ENCODE peak calls at places on chromosome 3, in eight cellular contexts. One of them, this sample, is unnamed.
A peak's percentile ranks its signal among the peaks of the same experiment; 100 is the strongest.

GRCh38 chr3:195856410-195857084 is 44.8 kb upstream of the MUC4 start:
- DNase-seq in right cardiac atrium: no peak
- DNase-seq in thoracic aorta: no peak
- DNase-seq in testis: no peak
- DNase-seq in ovary: no peak
- DNase-seq in psoas muscle: peak; percentile 51
- DNase-seq in NT2/D1: no peak
- DNase-seq in upper lobe of right lung: no peak
- DNase-seq in this sample: no peak

GRCh38 chr3:18010001-18010400 is 267.6 kb upstream of the TBC1D5 start:
- DNase-seq in right cardiac atrium: no peak
- DNase-seq in thoracic aorta: no peak
- DNase-seq in testis: no peak
- DNase-seq in ovary: no peak
- DNase-seq in psoas muscle: no peak
- DNase-seq in NT2/D1: no peak
- DNase-seq in upper lobe of right lung: no peak
- DNase-seq in this sample: no peak

GRCh38 chr3:189132125-189132744 is 39.5 kb upstream of the TPRG1 start:
- DNase-seq in right cardiac atrium: peak; percentile 61
- DNase-seq in thoracic aorta: peak; percentile 6
- DNase-seq in testis: no peak
- DNase-seq in ovary: peak; percentile 46
- DNase-seq in psoas muscle: no peak
- DNase-seq in NT2/D1: no peak
- DNase-seq in upper lobe of right lung: no peak
- DNase-seq in this sample: peak; percentile 49

GRCh38 chr3:126373682-126374601 is 16.7 kb upstream of the KLF15 start:
- DNase-seq in right cardiac atrium: peak; percentile 56
- DNase-seq in thoracic aorta: no peak
- DNase-seq in testis: peak; percentile 69
- DNase-seq in ovary: peak; percentile 61
- DNase-seq in psoas muscle: peak; percentile 76
- DNase-seq in NT2/D1: no peak
- DNase-seq in upper lobe of right lung: peak; percentile 67
- DNase-seq in this sample: no peak

GRCh38 chr3:61804782-61805181 is 243.4 kb downstream of the PTPRG start:
- DNase-seq in right cardiac atrium: no peak
- DNase-seq in thoracic aorta: no peak
- DNase-seq in testis: no peak
- DNase-seq in ovary: no peak
- DNase-seq in psoas muscle: no peak
- DNase-seq in NT2/D1: no peak
- DNase-seq in upper lobe of right lung: no peak
- DNase-seq in this sample: no peak

GRCh38 chr3:102536479-102536878 is 101.7 kb downstream of the ZPLD1 start:
- DNase-seq in right cardiac atrium: no peak
- DNase-seq in thoracic aorta: no peak
- DNase-seq in testis: no peak
- DNase-seq in ovary: no peak
- DNase-seq in psoas muscle: no peak
- DNase-seq in NT2/D1: peak; percentile 9
- DNase-seq in upper lobe of right lung: no peak
- DNase-seq in this sample: no peak

GRCh38 chr3:43580181-43580580 is 41.6 kb downstream of the ANO10 start:
- DNase-seq in right cardiac atrium: no peak
- DNase-seq in thoracic aorta: no peak
- DNase-seq in testis: no peak
- DNase-seq in ovary: no peak
- DNase-seq in psoas muscle: no peak
- DNase-seq in NT2/D1: no peak
- DNase-seq in upper lobe of right lung: no peak
- DNase-seq in this sample: no peak

GRCh38 chr3:157807286-157807685 is 298.9 kb downstream of the SHOX2 start:
- DNase-seq in right cardiac atrium: no peak
- DNase-seq in thoracic aorta: no peak
- DNase-seq in testis: no peak
- DNase-seq in ovary: no peak
- DNase-seq in psoas muscle: no peak
- DNase-seq in NT2/D1: no peak
- DNase-seq in upper lobe of right lung: no peak
- DNase-seq in this sample: no peak

GRCh38 chr3:160531311-160531710 is 34.1 kb downstream of the KPNA4 start:
- DNase-seq in right cardiac atrium: no peak
- DNase-seq in thoracic aorta: no peak
- DNase-seq in testis: no peak
- DNase-seq in ovary: no peak
- DNase-seq in psoas muscle: no peak
- DNase-seq in NT2/D1: no peak
- DNase-seq in upper lobe of right lung: no peak
- DNase-seq in this sample: no peak

GRCh38 chr3:104687362-104687761 is 679.3 kb upstream of the ALCAM start:
- DNase-seq in right cardiac atrium: no peak
- DNase-seq in thoracic aorta: no peak
- DNase-seq in testis: no peak
- DNase-seq in ovary: no peak
- DNase-seq in psoas muscle: no peak
- DNase-seq in NT2/D1: no peak
- DNase-seq in upper lobe of right lung: no peak
- DNase-seq in this sample: no peak

GRCh38 chr3:43503067-43503728 is 118.6 kb downstream of the ANO10 start:
- DNase-seq in right cardiac atrium: no peak
- DNase-seq in thoracic aorta: no peak
- DNase-seq in testis: no peak
- DNase-seq in ovary: no peak
- DNase-seq in psoas muscle: no peak
- DNase-seq in NT2/D1: no peak
- DNase-seq in upper lobe of right lung: no peak
- DNase-seq in this sample: no peak

GRCh38 chr3:41018841-41019240 is 180.5 kb upstream of the CTNNB1 start:
- DNase-seq in right cardiac atrium: no peak
- DNase-seq in thoracic aorta: no peak
- DNase-seq in testis: no peak
- DNase-seq in ovary: no peak
- DNase-seq in psoas muscle: no peak
- DNase-seq in NT2/D1: no peak
- DNase-seq in upper lobe of right lung: no peak
- DNase-seq in this sample: no peak

GRCh38 chr3:32814371-32814770 is 3.4 kb upstream of the TRIM71 start:
- DNase-seq in right cardiac atrium: no peak
- DNase-seq in thoracic aorta: no peak
- DNase-seq in testis: no peak
- DNase-seq in ovary: no peak
- DNase-seq in psoas muscle: no peak
- DNase-seq in NT2/D1: no peak
- DNase-seq in upper lobe of right lung: no peak
- DNase-seq in this sample: no peak

GRCh38 chr3:126423191-126424038 is 28.7 kb downstream of the CFAP100 start:
- DNase-seq in right cardiac atrium: no peak
- DNase-seq in thoracic aorta: no peak
- DNase-seq in testis: no peak
- DNase-seq in ovary: no peak
- DNase-seq in psoas muscle: no peak
- DNase-seq in NT2/D1: no peak
- DNase-seq in upper lobe of right lung: no peak
- DNase-seq in this sample: no peak

GRCh38 chr3:133490468-133491351 is 82.8 kb upstream of the CDV3 start:
- DNase-seq in right cardiac atrium: no peak
- DNase-seq in thoracic aorta: no peak
- DNase-seq in testis: no peak
- DNase-seq in ovary: no peak
- DNase-seq in psoas muscle: no peak
- DNase-seq in NT2/D1: no peak
- DNase-seq in upper lobe of right lung: no peak
- DNase-seq in this sample: no peak

GRCh38 chr3:69120879-69121464 is 1.4 kb downstream of the LMOD3 start:
- DNase-seq in right cardiac atrium: peak; percentile 62
- DNase-seq in thoracic aorta: peak; percentile 30
- DNase-seq in testis: peak; percentile 90
- DNase-seq in ovary: peak; percentile 78
- DNase-seq in psoas muscle: no peak
- DNase-seq in NT2/D1: peak; percentile 89
- DNase-seq in upper lobe of right lung: no peak
- DNase-seq in this sample: peak; percentile 77

GRCh38 chr3:155411500-155412223 is 118.2 kb upstream of the STRIT1 start:
- DNase-seq in right cardiac atrium: no peak
- DNase-seq in thoracic aorta: no peak
- DNase-seq in testis: no peak
- DNase-seq in ovary: no peak
- DNase-seq in psoas muscle: no peak
- DNase-seq in NT2/D1: no peak
- DNase-seq in upper lobe of right lung: no peak
- DNase-seq in this sample: no peak

GRCh38 chr3:11558461-11558903 is 85.2 kb downstream of the VGLL4 start:
- DNase-seq in right cardiac atrium: no peak
- DNase-seq in thoracic aorta: no peak
- DNase-seq in testis: no peak
- DNase-seq in ovary: no peak
- DNase-seq in psoas muscle: no peak
- DNase-seq in NT2/D1: no peak
- DNase-seq in upper lobe of right lung: no peak
- DNase-seq in this sample: peak; percentile 5

GRCh38 chr3:157475921-157476395 is 27.3 kb downstream of the VEPH1 start:
- DNase-seq in right cardiac atrium: no peak
- DNase-seq in thoracic aorta: no peak
- DNase-seq in testis: no peak
- DNase-seq in ovary: no peak
- DNase-seq in psoas muscle: no peak
- DNase-seq in NT2/D1: no peak
- DNase-seq in upper lobe of right lung: no peak
- DNase-seq in this sample: no peak

GRCh38 chr3:127833281-127834032 is 11.1 kb upstream of the MGLL start:
- DNase-seq in right cardiac atrium: no peak
- DNase-seq in thoracic aorta: no peak
- DNase-seq in testis: no peak
- DNase-seq in ovary: no peak
- DNase-seq in psoas muscle: no peak
- DNase-seq in NT2/D1: no peak
- DNase-seq in upper lobe of right lung: no peak
- DNase-seq in this sample: no peak

GRCh38 chr3:72077473-72078259 is 292.7 kb upstream of the PROK2 start:
- DNase-seq in right cardiac atrium: no peak
- DNase-seq in thoracic aorta: no peak
- DNase-seq in testis: no peak
- DNase-seq in ovary: no peak
- DNase-seq in psoas muscle: no peak
- DNase-seq in NT2/D1: no peak
- DNase-seq in upper lobe of right lung: no peak
- DNase-seq in this sample: no peak

GRCh38 chr3:167872941-167873340 is 137.4 kb downstream of the SERPINI1 start:
- DNase-seq in right cardiac atrium: no peak
- DNase-seq in thoracic aorta: no peak
- DNase-seq in testis: no peak
- DNase-seq in ovary: no peak
- DNase-seq in psoas muscle: no peak
- DNase-seq in NT2/D1: no peak
- DNase-seq in upper lobe of right lung: no peak
- DNase-seq in this sample: no peak

GRCh38 chr3:146421814-146422748 is 47.3 kb downstream of the PLSCR2 start:
- DNase-seq in right cardiac atrium: no peak
- DNase-seq in thoracic aorta: no peak
- DNase-seq in testis: no peak
- DNase-seq in ovary: no peak
- DNase-seq in psoas muscle: no peak
- DNase-seq in NT2/D1: no peak
- DNase-seq in upper lobe of right lung: no peak
- DNase-seq in this sample: no peak

GRCh38 chr3:183185696-183186095 is 23.2 kb upstream of the LAMP3 start:
- DNase-seq in right cardiac atrium: no peak
- DNase-seq in thoracic aorta: no peak
- DNase-seq in testis: no peak
- DNase-seq in ovary: no peak
- DNase-seq in psoas muscle: no peak
- DNase-seq in NT2/D1: no peak
- DNase-seq in upper lobe of right lung: no peak
- DNase-seq in this sample: no peak

GRCh38 chr3:73868688-73869315 is 244.1 kb upstream of the PDZRN3 start:
- DNase-seq in right cardiac atrium: no peak
- DNase-seq in thoracic aorta: no peak
- DNase-seq in testis: peak; percentile 60
- DNase-seq in ovary: peak; percentile 27
- DNase-seq in psoas muscle: no peak
- DNase-seq in NT2/D1: peak; percentile 30
- DNase-seq in upper lobe of right lung: no peak
- DNase-seq in this sample: peak; percentile 46

GRCh38 chr3:29683306-29683993 is 402.6 kb downstream of the RBMS3 start:
- DNase-seq in right cardiac atrium: no peak
- DNase-seq in thoracic aorta: no peak
- DNase-seq in testis: peak; percentile 53
- DNase-seq in ovary: no peak
- DNase-seq in psoas muscle: no peak
- DNase-seq in NT2/D1: no peak
- DNase-seq in upper lobe of right lung: no peak
- DNase-seq in this sample: no peak

GRCh38 chr3:11226042-11226370 is 46.2 kb upstream of the ATG7 start:
- DNase-seq in right cardiac atrium: no peak
- DNase-seq in thoracic aorta: no peak
- DNase-seq in testis: no peak
- DNase-seq in ovary: no peak
- DNase-seq in psoas muscle: no peak
- DNase-seq in NT2/D1: no peak
- DNase-seq in upper lobe of right lung: no peak
- DNase-seq in this sample: peak; percentile 24

GRCh38 chr3:66437341-66437929 is 63.4 kb downstream of the LRIG1 start:
- DNase-seq in right cardiac atrium: no peak
- DNase-seq in thoracic aorta: no peak
- DNase-seq in testis: no peak
- DNase-seq in ovary: no peak
- DNase-seq in psoas muscle: no peak
- DNase-seq in NT2/D1: no peak
- DNase-seq in upper lobe of right lung: no peak
- DNase-seq in this sample: no peak
- H3K4me1 ChIP-seq in right cardiac atrium: peaks cover 31% of the 10 kb centered on the region
- H3K4me1 ChIP-seq in thoracic aorta: peaks cover 74% of the 10 kb centered on the region
- H3K4me1 ChIP-seq in testis: peaks cover 6% of the 10 kb centered on the region
- H3K4me1 ChIP-seq in ovary: peaks cover 47% of the 10 kb centered on the region
- H3K4me1 ChIP-seq in psoas muscle: peaks cover 81% of the 10 kb centered on the region
- H3K4me1 ChIP-seq in NT2/D1: peaks cover 17% of the 10 kb centered on the region
- H3K4me1 ChIP-seq in upper lobe of right lung: peaks cover 41% of the 10 kb centered on the region
- H3K4me1 ChIP-seq in this sample: peaks cover 81% of the 10 kb centered on the region

GRCh38 chr3:57007513-57008415 is 52.7 kb upstream of the SPATA12 start:
- DNase-seq in right cardiac atrium: peak; percentile 87
- DNase-seq in thoracic aorta: peak; percentile 72
- DNase-seq in testis: peak; percentile 78
- DNase-seq in ovary: peak; percentile 88
- DNase-seq in psoas muscle: peak; percentile 83
- DNase-seq in NT2/D1: no peak
- DNase-seq in upper lobe of right lung: peak; percentile 72
- DNase-seq in this sample: peak; percentile 37
- H3K4me1 ChIP-seq in right cardiac atrium: peaks cover 5% of the 10 kb centered on the region
- H3K4me1 ChIP-seq in thoracic aorta: peaks cover 32% of the 10 kb centered on the region
- H3K4me1 ChIP-seq in testis: peaks cover 27% of the 10 kb centered on the region
- H3K4me1 ChIP-seq in ovary: peaks cover 27% of the 10 kb centered on the region
- H3K4me1 ChIP-seq in psoas muscle: peaks cover 26% of the 10 kb centered on the region
- H3K4me1 ChIP-seq in NT2/D1: peaks cover 16% of the 10 kb centered on the region
- H3K4me1 ChIP-seq in upper lobe of right lung: peaks cover 16% of the 10 kb centered on the region
- H3K4me1 ChIP-seq in this sample: peaks cover 40% of the 10 kb centered on the region

GRCh38 chr3:177482048-177482741 is 284.9 kb upstream of the TBL1XR1 start:
- DNase-seq in right cardiac atrium: peak; percentile 57
- DNase-seq in thoracic aorta: no peak
- DNase-seq in testis: peak; percentile 20
- DNase-seq in ovary: no peak
- DNase-seq in psoas muscle: no peak
- DNase-seq in NT2/D1: no peak
- DNase-seq in upper lobe of right lung: no peak
- DNase-seq in this sample: no peak
- H3K4me1 ChIP-seq in right cardiac atrium: no peaks in the 10 kb centered on the region
- H3K4me1 ChIP-seq in thoracic aorta: peaks cover 42% of the 10 kb centered on the region
- H3K4me1 ChIP-seq in testis: peaks cover 10% of the 10 kb centered on the region
- H3K4me1 ChIP-seq in ovary: peaks cover 3% of the 10 kb centered on the region
- H3K4me1 ChIP-seq in psoas muscle: peaks cover 6% of the 10 kb centered on the region
- H3K4me1 ChIP-seq in NT2/D1: no peaks in the 10 kb centered on the region
- H3K4me1 ChIP-seq in upper lobe of right lung: peaks cover 15% of the 10 kb centered on the region
- H3K4me1 ChIP-seq in this sample: peaks cover 17% of the 10 kb centered on the region

GRCh38 chr3:53073553-53074365 is 27.9 kb upstream of the SFMBT1 start:
- DNase-seq in right cardiac atrium: no peak
- DNase-seq in thoracic aorta: no peak
- DNase-seq in testis: no peak
- DNase-seq in ovary: no peak
- DNase-seq in psoas muscle: no peak
- DNase-seq in NT2/D1: no peak
- DNase-seq in upper lobe of right lung: peak; percentile 44
- DNase-seq in this sample: no peak
- H3K4me1 ChIP-seq in right cardiac atrium: peaks cover 4% of the 10 kb centered on the region
- H3K4me1 ChIP-seq in thoracic aorta: peaks cover 16% of the 10 kb centered on the region
- H3K4me1 ChIP-seq in testis: peaks cover 12% of the 10 kb centered on the region
- H3K4me1 ChIP-seq in ovary: peaks cover 5% of the 10 kb centered on the region
- H3K4me1 ChIP-seq in psoas muscle: peaks cover 13% of the 10 kb centered on the region
- H3K4me1 ChIP-seq in NT2/D1: peaks cover 20% of the 10 kb centered on the region
- H3K4me1 ChIP-seq in upper lobe of right lung: peaks cover 10% of the 10 kb centered on the region
- H3K4me1 ChIP-seq in this sample: peaks cover 12% of the 10 kb centered on the region

This sample was measured in body of pancreas.